ENCODE peak calls at places on chromosome 11, in nine cellular contexts. N is A549, I is IMR-90, W is lung, E is NB4, B is GM20000, T is upper lobe of right lung, U is AG04450, Q is endothelial cell of umbilical vein. X is an unnamed sample.

GRCh38 chr11:61780581-61781162 is 11.7 kb downstream of the TMEM258 start:
- DNase-seq in N (no peak), I (no peak), W (no peak), E (no peak), B (no peak), T (peak; percentile 57), U (no peak), Q (no peak), X (no peak)

GRCh38 chr11:2815762-2816496 is 69.6 kb downstream of the CDKN1C start:
- DNase-seq in N (no peak), I (no peak), W (no peak), E (no peak), B (no peak), T (peak; percentile 41), U (no peak), Q (no peak), X (no peak)

GRCh38 chr11:27255447-27255828 is 107.6 kb downstream of the CCDC34 start:
- DNase-seq in N (no peak), I (peak; percentile 83), W (no peak), E (no peak), B (no peak), T (no peak), U (peak; percentile 54), Q (no peak), X (no peak)

GRCh38 chr11:92384316-92384715 is 159.7 kb downstream of the FAT3 start:
- DNase-seq in N (no peak), I (peak; percentile 60), W (no peak), E (no peak), B (no peak), T (no peak), U (no peak), Q (no peak), X (no peak)

GRCh38 chr11:9269492-9270030 is 4.4 kb upstream of the DENND5A start:
- DNase-seq in N (no peak), I (peak; percentile 24), W (no peak), E (no peak), B (no peak), T (no peak), U (no peak), Q (no peak), X (no peak)

GRCh38 chr11:110125632-110126031 is 32.4 kb downstream of the ZC3H12C start:
- DNase-seq in N (no peak), I (peak; percentile 60), W (no peak), E (no peak), B (no peak), T (no peak), U (no peak), Q (no peak), X (no peak)

GRCh38 chr11:17351510-17352176 is at the start of gene NCR3LG1:
- DNase-seq in N (peak; percentile 38), I (peak; percentile 77), W (peak; percentile 56), E (peak; percentile 83), B (peak; percentile 54), T (peak; percentile 86), U (peak; percentile 36), Q (peak; percentile 55), X (peak; percentile 66)

GRCh38 chr11:134266841-134267251 is 9.3 kb upstream of the GLB1L3 start:
- DNase-seq in N (no peak), I (peak; percentile 72), W (peak; percentile 51), E (no peak), B (no peak), T (no peak), U (peak; percentile 47), Q (no peak), X (no peak)

GRCh38 chr11:82722236-82722635 is 11.4 kb downstream of the FAM181B start:
- DNase-seq in N (no peak), I (no peak), W (no peak), E (no peak), B (no peak), T (no peak), U (no peak), Q (no peak), X (no peak)

GRCh38 chr11:75159081-75159953 is 8.4 kb downstream of the SLCO2B1 start:
- DNase-seq in N (no peak), I (no peak), W (no peak), E (no peak), B (no peak), T (no peak), U (no peak), Q (no peak), X (no peak)

GRCh38 chr11:73147771-73148681 is 5.9 kb upstream of the FCHSD2 start:
- DNase-seq in N (no peak), I (no peak), W (no peak), E (no peak), B (no peak), T (no peak), U (no peak), Q (peak; percentile 11), X (peak; percentile 54)

GRCh38 chr11:69154211-69154913 is 1.4 kb upstream of the SMIM38 start:
- DNase-seq in N (no peak), I (no peak), W (no peak), E (no peak), B (no peak), T (peak; percentile 33), U (no peak), Q (no peak), X (no peak)

GRCh38 chr11:108122166-108122628 is 830 bp downstream of the ACAT1 start:
- DNase-seq in N (no peak), I (no peak), W (no peak), E (peak; percentile 27), B (no peak), T (no peak), U (no peak), Q (no peak), X (no peak)

GRCh38 chr11:69702769-69703510 is 882 bp downstream of the FGF19 start:
- DNase-seq in N (no peak), I (no peak), W (no peak), E (no peak), B (peak; percentile 54), T (no peak), U (no peak), Q (no peak), X (no peak)

GRCh38 chr11:76578655-76579046 is 91.9 kb downstream of the LRRC32 start:
- DNase-seq in N (no peak), I (no peak), W (no peak), E (no peak), B (no peak), T (peak; percentile 68), U (no peak), Q (peak; percentile 89), X (no peak)

GRCh38 chr11:1826552-1827094 is 8.2 kb upstream of the SYT8 start:
- DNase-seq in N (peak; percentile 72), I (peak; percentile 59), W (no peak), E (peak; percentile 34), B (no peak), T (peak; percentile 81), U (no peak), Q (no peak), X (peak; percentile 34)

DNA sequence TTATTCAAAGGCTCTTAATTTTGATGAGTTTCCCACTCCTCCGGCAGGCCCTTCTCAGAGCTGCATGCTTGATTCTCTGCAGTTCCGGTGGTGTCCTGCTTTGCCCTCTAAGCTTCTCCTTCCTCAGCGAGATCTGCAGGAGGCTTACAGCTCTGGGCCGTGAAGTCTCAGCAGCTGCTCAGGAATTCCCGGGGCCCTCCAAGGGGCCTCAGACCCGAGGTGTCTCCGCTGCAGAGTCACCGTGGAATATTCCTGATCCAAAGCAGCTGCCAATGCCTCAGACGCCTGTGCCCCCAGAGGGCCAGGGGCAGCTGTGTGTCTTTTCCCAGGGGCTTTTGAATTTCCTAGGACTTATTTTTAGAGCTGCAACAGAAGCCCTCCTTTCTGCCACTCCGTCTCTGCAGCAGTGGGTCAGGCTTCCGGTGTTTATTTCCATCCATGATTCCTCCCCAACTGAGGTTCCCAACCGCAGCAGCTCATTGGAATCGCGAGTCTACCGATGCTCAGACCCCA is 37.2 kb downstream of the RPS6KA4 start:
- DNase-seq in N (no peak), I (no peak), W (no peak), E (peak; percentile 64), B (no peak), T (no peak), U (no peak), Q (no peak), X (no peak)
- TF ChIP-seq CTCF in N (no peak), I (no peak), W (no peak), E (no peak), B (no peak), T (no peak), U (no peak), Q (no peak), X (no peak)

GRCh38 chr11:64742940-64743590 is 877 bp downstream of the RASGRP2 start:
- DNase-seq in N (peak; percentile 92), I (no peak), W (peak; percentile 79), E (peak; percentile 95), B (peak; percentile 96), T (peak; percentile 92), U (no peak), Q (peak; percentile 32), X (peak; percentile 94)

GRCh38 chr11:64736654-64737053 is 7.3 kb downstream of the RASGRP2 start:
- DNase-seq in N (no peak), I (no peak), W (no peak), E (no peak), B (no peak), T (no peak), U (no peak), Q (no peak), X (no peak)

GRCh38 chr11:64741393-64742086 is 2.4 kb downstream of the RASGRP2 start:
- DNase-seq in N (no peak), I (no peak), W (no peak), E (no peak), B (no peak), T (no peak), U (no peak), Q (no peak), X (no peak)

GRCh38 chr11:64742087-64742939 is 1.6 kb downstream of the RASGRP2 start:
- DNase-seq in N (no peak), I (no peak), W (no peak), E (peak; percentile 73), B (peak; percentile 74), T (no peak), U (no peak), Q (no peak), X (peak; percentile 82)

GRCh38 chr11:64739871-64740270 is 4.1 kb downstream of the RASGRP2 start:
- DNase-seq in N (no peak), I (no peak), W (no peak), E (no peak), B (no peak), T (no peak), U (no peak), Q (no peak), X (no peak)
- TF ChIP-seq CTCF in N (no peak), I (no peak), W (no peak), E (no peak), B (no peak), T (no peak), U (no peak), Q (no peak), X (no peak)

DNA sequence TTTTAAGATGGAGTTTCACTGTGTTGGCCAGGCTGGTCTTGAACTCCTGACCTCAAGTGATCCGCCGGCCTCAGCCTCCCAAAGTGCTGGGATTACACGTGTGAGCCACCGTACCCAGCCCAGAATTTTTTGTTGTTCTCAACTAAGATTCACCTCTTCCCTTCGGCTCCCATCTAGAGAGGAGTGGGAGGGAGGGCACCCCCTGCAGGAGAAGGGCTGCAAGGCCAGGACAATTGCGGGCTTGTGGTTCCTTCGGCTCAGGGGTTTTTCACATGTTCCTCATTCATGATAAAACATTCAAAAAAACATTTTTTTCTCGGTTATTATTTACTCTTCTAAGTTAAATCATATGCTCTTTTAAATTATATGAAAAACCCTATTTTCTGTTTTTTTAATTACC is 201.1 kb upstream of the LRRC4C start:
- DNase-seq in N (no peak), I (no peak), W (no peak), E (peak; percentile 15), B (no peak), T (no peak), U (no peak), Q (no peak), X (no peak)
- TF ChIP-seq CTCF in N (no peak), I (no peak), W (no peak), E (peak; percentile 55), B (no peak), T (no peak), U (no peak), Q (no peak), X (no peak)

GRCh38 chr11:104126464-104126863 is 37.5 kb downstream of the PDGFD start:
- DNase-seq in N (no peak), I (no peak), W (no peak), E (no peak), B (no peak), T (no peak), U (no peak), Q (no peak), X (no peak)
- TF ChIP-seq CTCF in N (no peak), I (no peak), W (no peak), E (no peak), B (no peak), T (no peak), U (no peak), Q (no peak), X (no peak)